ENCODE peak calls at places on chromosome 6, in four cellular contexts. Z, D, Y and O are unnamed samples.

GRCh38 chr6:113856571-113857564 is at the start of gene MARCKS:
- DNase-seq in D (peak), Z (peak), Y (peak), O (no peak)

GRCh38 chr6:45278367-45278766 is 49.8 kb upstream of the RUNX2 start:
- DNase-seq in Y (no peak), D (no peak), Z (no peak), O (no peak)

GRCh38 chr6:143335865-143336264 is 114.6 kb downstream of the ADAT2 start:
- DNase-seq in D (no peak), Y (no peak), Z (no peak), O (no peak)

GRCh38 chr6:31725502-31726350 is 2.6 kb downstream of the MPIG6B start:
- DNase-seq in D (no peak), Z (no peak), Y (no peak), O (no peak)

GRCh38 chr6:80543151-80543550 is 436.7 kb downstream of the BCKDHB start:
- DNase-seq in D (no peak), Y (no peak), Z (no peak), O (no peak)

GRCh38 chr6:3389390-3390167 is 67.3 kb downstream of the SLC22A23 start:
- DNase-seq in Z (no peak), D (no peak), Y (no peak), O (no peak)

GRCh38 chr6:12537389-12537788 is 179.2 kb upstream of the PHACTR1 start:
- DNase-seq in Z (no peak), D (no peak), Y (no peak), O (no peak)

GRCh38 chr6:13445005-13445743 is 42.2 kb downstream of the GFOD1 start:
- DNase-seq in Y (no peak), D (peak), Z (no peak), O (no peak)

GRCh38 chr6:146209942-146210341 is 181.1 kb downstream of the GRM1 start:
- DNase-seq in Y (no peak), Z (no peak), D (no peak), O (no peak)

GRCh38 chr6:148999501-148999900 is 252.7 kb downstream of the UST start:
- DNase-seq in D (no peak), Y (no peak), Z (no peak), O (no peak)

GRCh38 chr6:124002377-124003081 is 198.9 kb downstream of the NKAIN2 start:
- DNase-seq in Z (no peak), Y (no peak), D (no peak), O (no peak)

GRCh38 chr6:11324453-11325023 is 92.1 kb upstream of the NEDD9 start:
- DNase-seq in Z (no peak), Y (peak), D (no peak), O (no peak)

GRCh38 chr6:143449731-143450452 is 603 bp downstream of the ADAT2 start:
- DNase-seq in Y (no peak), Z (peak), D (peak), O (no peak)

GRCh38 chr6:11425431-11425871 is 112.1 kb upstream of the TMEM170B start:
- DNase-seq in Z (no peak), Y (no peak), D (no peak), O (no peak)

GRCh38 chr6:55776131-55776530 is 99.3 kb downstream of the BMP5 start:
- DNase-seq in D (no peak), Y (no peak), Z (no peak), O (no peak)

GRCh38 chr6:166007349-166008263 is 160.0 kb downstream of the TBXT start:
- DNase-seq in D (peak), Y (no peak), Z (no peak), O (no peak)

GRCh38 chr6:137775720-137776119 is 91.3 kb upstream of the TNFAIP3 start:
- DNase-seq in D (no peak), Y (no peak), Z (no peak), O (no peak)

GRCh38 chr6:160789263-160790027 is 87.4 kb downstream of the PLG start:
- DNase-seq in Z (no peak), Y (no peak), D (no peak), O (no peak)

GRCh38 chr6:142871910-142872331 is 73.1 kb downstream of the HIVEP2 start:
- DNase-seq in D (peak), Z (no peak), Y (no peak), O (no peak)

GRCh38 chr6:127532991-127533390 is 13.9 kb upstream of the MTCL3 start:
- DNase-seq in Z (no peak), Y (no peak), D (no peak), O (no peak)

GRCh38 chr6:153673214-153673613 is 365.8 kb upstream of the OPRM1 start:
- DNase-seq in Y (no peak), Z (no peak), D (no peak), O (no peak)

GRCh38 chr6:36054415-36054814 is 26.8 kb downstream of the MAPK14 start:
- DNase-seq in Y (no peak), D (no peak), Z (no peak), O (no peak)

GRCh38 chr6:112181130-112181529 is 73.2 kb downstream of the LAMA4 start:
- DNase-seq in Y (no peak), D (no peak), Z (no peak), O (no peak)

GRCh38 chr6:136487746-136488145 is 62.5 kb downstream of the MAP7 start:
- DNase-seq in Z (no peak), Y (no peak), D (no peak), O (no peak)

GRCh38 chr6:74606488-74607135 is 599.2 kb downstream of the COL12A1 start:
- DNase-seq in D (no peak), Y (no peak), Z (no peak), O (no peak)

GRCh38 chr6:34656378-34657036 is 40.1 kb downstream of the ILRUN start:
- DNase-seq in Z (no peak), D (peak), Y (peak), O (no peak)

GRCh38 chr6:12760911-12761310 is 44.3 kb downstream of the PHACTR1 start:
- DNase-seq in Y (no peak), D (no peak), Z (no peak), O (no peak)

GRCh38 chr6:98823428-98823827 is 10.9 kb upstream of the POU3F2 start:
- DNase-seq in D (no peak), Y (no peak), Z (no peak), O (no peak)

GRCh38 chr6:558089-558488 is 98.8 kb downstream of the HUS1B start:
- DNase-seq in D (no peak), Z (no peak), Y (peak), O (no peak)
- TF ChIP-seq CTCF in D (no peak), Z (no peak), Y (peak), O (no peak)

GRCh38 chr6:33383427-33384185 is 8.0 kb upstream of the KIFC1 start:
- DNase-seq in D (no peak), Y (no peak), Z (no peak), O (no peak)

GRCh38 chr6:33390173-33390572 is 1.4 kb upstream of the KIFC1 start:
- DNase-seq in Y (no peak), D (no peak), Z (no peak), O (no peak)

GRCh38 chr6:33380272-33380981 is 11.2 kb upstream of the KIFC1 start:
- DNase-seq in Z (no peak), Y (no peak), D (no peak), O (no peak)

DNA sequence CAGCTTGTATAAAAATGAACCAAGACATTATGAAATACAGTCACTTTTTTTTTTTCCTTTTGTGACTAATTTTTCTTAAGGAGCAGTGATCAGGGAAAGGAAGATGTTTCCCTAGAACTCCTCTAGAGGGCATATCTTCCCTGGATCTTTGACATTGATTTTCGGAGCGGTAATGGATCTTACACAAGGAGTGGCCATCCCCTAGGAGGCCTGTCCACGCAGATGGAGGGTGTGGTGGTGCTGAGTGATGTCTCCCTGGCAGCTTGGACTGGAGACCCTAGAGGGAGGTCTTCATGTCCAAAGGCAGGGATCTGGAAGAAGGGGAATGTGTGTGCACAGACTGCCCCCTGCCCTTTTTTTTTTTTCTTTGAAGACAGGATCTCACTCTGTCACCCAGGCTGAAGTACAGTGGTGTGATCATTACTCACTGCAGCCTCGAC is 7.0 kb upstream of the KIFC1 start:
- DNase-seq in D (no peak), Z (no peak), Y (no peak), O (no peak)
- TF ChIP-seq CTCF in D (no peak), Z (no peak), Y (no peak), O (peak)

GRCh38 chr6:46862381-46862780 is 59.4 kb downstream of the ADGRF5 start:
- DNase-seq in Z (no peak), Y (no peak), D (peak), O (no peak)
- TF ChIP-seq CTCF in Z (no peak), Y (no peak), D (no peak), O (no peak)

GRCh38 chr6:53647437-53648094 is 18.0 kb downstream of the KLHL31 start:
- DNase-seq in D (peak), Z (no peak), Y (no peak), O (no peak)

GRCh38 chr6:53651764-53652401 is 13.7 kb downstream of the KLHL31 start:
- DNase-seq in D (peak), Z (peak), Y (peak), O (no peak)

GRCh38 chr6:53654745-53655240 is 10.8 kb downstream of the KLHL31 start:
- DNase-seq in Y (no peak), D (no peak), Z (no peak), O (no peak)

GRCh38 chr6:53648571-53648970 is 17.0 kb downstream of the KLHL31 start:
- DNase-seq in Z (no peak), D (no peak), Y (no peak), O (no peak)

GRCh38 chr6:53651149-53651763 is 14.3 kb downstream of the KLHL31 start:
- DNase-seq in Z (peak), Y (peak), D (peak), O (no peak)
- TF ChIP-seq CTCF in Z (peak), Y (peak), D (no peak), O (peak)

GRCh38 chr6:157292202-157292601 is 31.1 kb downstream of the TMEM242 start:
- DNase-seq in Z (no peak), D (no peak), Y (no peak), O (no peak)

GRCh38 chr6:157289764-157290163 is 33.6 kb downstream of the TMEM242 start:
- DNase-seq in Z (no peak), D (no peak), Y (no peak), O (no peak)

GRCh38 chr6:157290797-157291196 is 32.5 kb downstream of the TMEM242 start:
- DNase-seq in D (no peak), Z (no peak), Y (no peak), O (no peak)

GRCh38 chr6:157293780-157294179 is 29.5 kb downstream of the TMEM242 start:
- DNase-seq in Y (no peak), Z (no peak), D (no peak), O (no peak)

DNA sequence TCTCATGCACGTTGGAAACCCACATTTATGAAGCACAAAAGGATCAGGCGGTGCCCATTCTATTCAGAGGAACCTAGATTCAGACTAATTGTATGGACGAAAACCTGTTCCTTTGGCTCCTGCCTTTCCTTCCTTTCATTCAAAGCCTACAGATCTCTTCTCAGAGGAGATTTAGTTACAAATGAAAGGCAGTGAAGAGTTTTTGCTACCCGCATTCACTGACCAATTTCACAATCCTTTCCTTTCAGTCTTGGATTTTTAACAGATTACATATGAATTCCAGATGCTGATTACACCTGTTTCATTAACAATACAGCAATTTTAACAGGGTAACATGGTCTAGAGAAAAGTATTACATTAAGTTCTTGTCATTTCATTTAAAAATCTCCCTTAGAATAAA is 32.0 kb downstream of the TMEM242 start:
- DNase-seq in Z (no peak), Y (no peak), D (no peak), O (no peak)
- TF ChIP-seq CTCF in Z (no peak), Y (no peak), D (no peak), O (no peak)

GRCh38 chr6:53273356-53273755 is 75.4 kb downstream of the ELOVL5 start:
- DNase-seq in Z (no peak), D (no peak), Y (no peak), O (no peak)
- TF ChIP-seq CTCF in Z (no peak), D (no peak), Y (no peak), O (peak)